ENCODE peak calls at places on chromosomes 5 and 9, in eight cellular contexts. M is activated T-cell treated with anti-CD3 and anti-CD28 coated beads, Interleukin-2, amount 50 U/mL, for 48 hours; T is activated CD4-positive, alpha-beta T cell treated with anti-CD3 and anti-CD28 coated beads, Interleukin-2, amount 50 U/mL, for 1 hour; Z is activated effector memory CD4-positive, alpha-beta T cell treated with Interleukin-2 at 50 U/mL for 16 hours; P is GM03348; J is T-helper 9 cell; N is lung; D is endothelial cell of umbilical vein. G is an unnamed sample.

GRCh38 chr5:442335-443238 is at the start of gene EXOC3:
- DNase-seq in M (peak), T (peak), Z (peak), P (peak), J (peak), N (peak), D (peak), G (peak)

GRCh38 chr5:104053057-104053666 is 490.6 kb upstream of the NUDT12 start:
- DNase-seq in M (no peak), T (no peak), Z (no peak), P (no peak), J (no peak), N (no peak), D (no peak), G (no peak)

GRCh38 chr5:153458266-153458665 is 32.2 kb upstream of the GRIA1 start:
- DNase-seq in M (no peak), T (no peak), Z (no peak), P (no peak), J (no peak), N (no peak), D (no peak), G (no peak)

GRCh38 chr5:37005252-37005651 is 128.7 kb downstream of the NIPBL start:
- DNase-seq in M (no peak), T (no peak), Z (no peak), P (peak), J (no peak), N (no peak), D (peak), G (no peak)

GRCh38 chr9:115135786-115136185 is 17.8 kb upstream of the TNC start:
- DNase-seq in M (no peak), T (no peak), Z (no peak), P (no peak), J (no peak), N (no peak), D (no peak), G (no peak)

GRCh38 chr5:107104774-107105050 is 566.0 kb downstream of the EFNA5 start:
- DNase-seq in M (no peak), T (no peak), Z (no peak), P (no peak), J (no peak), N (no peak), D (no peak), G (no peak)

GRCh38 chr5:73822989-73823339 is 197.0 kb downstream of the ARHGEF28 start:
- DNase-seq in M (no peak), T (no peak), Z (no peak), P (no peak), J (no peak), N (no peak), D (peak), G (no peak)

GRCh38 chr9:92266486-92266885 is 27.0 kb downstream of the IARS1 start:
- DNase-seq in M (no peak), T (no peak), Z (no peak), P (no peak), J (no peak), N (no peak), D (no peak), G (no peak)

GRCh38 chr9:96015876-96016686 is 140.6 kb downstream of the ERCC6L2 start:
- DNase-seq in M (peak), T (no peak), Z (no peak), P (no peak), J (no peak), N (no peak), D (no peak), G (no peak)

GRCh38 chr5:137186759-137187461 is 312.2 kb downstream of the SPOCK1 start:
- DNase-seq in M (no peak), T (no peak), Z (no peak), P (peak), J (no peak), N (no peak), D (no peak), G (no peak)

GRCh38 chr9:35338561-35339274 is 151.2 kb upstream of the RUSC2 start:
- DNase-seq in M (no peak), T (no peak), Z (no peak), P (no peak), J (no peak), N (no peak), D (no peak), G (no peak)

G was measured in transverse colon.